ENCODE peak calls at places on chromosome 20, in five cellular contexts. U, P, W, K and H are unnamed samples.

GRCh38 chr20:42152570-42152969 is 534.4 kb upstream of the CHD6 start:
- DNase-seq in P (no peak), K (no peak), U (no peak), W (no peak), H (no peak)

GRCh38 chr20:24650091-24650490 is 180.7 kb downstream of the SYNDIG1 start:
- DNase-seq in U (peak), P (no peak), W (no peak), K (no peak), H (peak)

GRCh38 chr20:47790032-47790965 is 5.0 kb upstream of the SULF2 start:
- DNase-seq in U (peak), P (no peak), W (peak), K (no peak), H (peak)

GRCh38 chr20:23449400-23449799 is 3.3 kb downstream of the CST11 start:
- DNase-seq in U (no peak), W (no peak), K (no peak), P (no peak), H (peak)

GRCh38 chr20:33162753-33163152 is 5.2 kb upstream of the BPIFA2 start:
- DNase-seq in W (no peak), U (no peak), P (no peak), K (no peak), H (no peak)

GRCh38 chr20:59210186-59210585 is 46.6 kb downstream of the ZNF831 start:
- DNase-seq in K (no peak), U (no peak), P (no peak), W (no peak), H (no peak)

GRCh38 chr20:25486377-25486776 is 78.9 kb downstream of the GINS1 start:
- DNase-seq in W (no peak), K (no peak), U (no peak), P (no peak), H (peak)

GRCh38 chr20:14948416-14948815 is 611.0 kb upstream of the FLRT3 start:
- DNase-seq in U (no peak), P (no peak), W (no peak), K (no peak), H (no peak)

GRCh38 chr20:32896521-32897280 is 38.0 kb downstream of the EFCAB8 start:
- DNase-seq in U (no peak), P (no peak), K (no peak), W (no peak), H (no peak)

GRCh38 chr20:53896647-53897046 is 173.7 kb downstream of the BCAS1 start:
- DNase-seq in K (no peak), W (no peak), P (no peak), U (no peak), H (no peak)

GRCh38 chr20:52987295-52987694 is 15.1 kb downstream of the TSHZ2 start:
- DNase-seq in K (no peak), W (no peak), U (no peak), P (no peak), H (no peak)

GRCh38 chr20:1423625-1424106 is 30.8 kb upstream of the FKBP1A start:
- DNase-seq in W (no peak), P (peak), K (peak), U (peak), H (peak)

GRCh38 chr20:37841991-37842390 is 60.9 kb upstream of the VSTM2L start:
- DNase-seq in P (no peak), U (no peak), W (no peak), K (peak), H (no peak)

GRCh38 chr20:43438578-43439316 is 18.9 kb upstream of the SRSF6 start:
- DNase-seq in U (no peak), P (no peak), K (no peak), W (no peak), H (no peak)

DNA sequence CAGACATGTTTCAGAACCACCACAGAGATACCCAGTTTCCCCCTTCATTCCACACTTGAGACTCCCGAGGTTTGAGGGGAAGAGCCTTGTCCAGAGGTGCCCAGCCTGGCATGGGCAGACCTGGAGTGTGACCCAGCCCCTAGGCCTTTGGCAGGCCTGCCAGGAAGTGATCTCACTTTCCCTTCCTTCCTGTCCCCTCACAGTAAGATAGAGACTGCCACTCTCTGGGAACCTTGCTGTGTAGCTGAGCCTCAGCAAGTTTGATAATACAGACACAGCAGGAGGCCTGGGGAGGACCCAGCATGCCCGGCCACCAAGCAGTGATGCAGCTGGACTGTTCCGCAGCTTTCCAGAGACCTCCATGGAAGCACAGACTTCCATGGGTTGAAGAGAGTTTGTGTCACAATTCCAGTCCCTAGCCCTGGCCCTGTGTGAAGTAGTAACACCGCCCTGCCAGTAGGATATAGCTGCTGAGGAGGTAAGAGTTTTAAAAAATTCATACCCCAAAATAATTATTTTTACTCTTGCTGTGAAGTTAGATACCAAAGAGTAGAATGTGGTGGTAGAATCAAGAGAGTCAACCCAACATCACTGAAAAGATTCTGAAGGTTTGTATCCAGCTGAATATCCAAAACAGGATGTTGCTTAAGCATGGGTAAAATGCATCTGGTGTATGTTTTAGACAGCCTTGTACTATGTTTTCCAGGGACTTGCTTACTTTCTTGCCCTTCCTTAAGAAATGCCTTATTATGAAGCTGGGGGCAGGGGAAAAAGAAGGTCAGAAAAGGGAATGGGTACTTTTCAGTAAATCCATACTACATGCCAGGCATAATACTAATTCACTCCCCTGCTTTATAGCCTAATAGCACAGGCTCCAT is 16.3 kb downstream of the PKIG start:
- DNase-seq in K (no peak), W (peak), U (no peak), P (no peak), H (peak)
- H3K4me3 ChIP-seq in K (no peak), W (no peak), U (no peak), P (no peak), H (no peak)

DNA sequence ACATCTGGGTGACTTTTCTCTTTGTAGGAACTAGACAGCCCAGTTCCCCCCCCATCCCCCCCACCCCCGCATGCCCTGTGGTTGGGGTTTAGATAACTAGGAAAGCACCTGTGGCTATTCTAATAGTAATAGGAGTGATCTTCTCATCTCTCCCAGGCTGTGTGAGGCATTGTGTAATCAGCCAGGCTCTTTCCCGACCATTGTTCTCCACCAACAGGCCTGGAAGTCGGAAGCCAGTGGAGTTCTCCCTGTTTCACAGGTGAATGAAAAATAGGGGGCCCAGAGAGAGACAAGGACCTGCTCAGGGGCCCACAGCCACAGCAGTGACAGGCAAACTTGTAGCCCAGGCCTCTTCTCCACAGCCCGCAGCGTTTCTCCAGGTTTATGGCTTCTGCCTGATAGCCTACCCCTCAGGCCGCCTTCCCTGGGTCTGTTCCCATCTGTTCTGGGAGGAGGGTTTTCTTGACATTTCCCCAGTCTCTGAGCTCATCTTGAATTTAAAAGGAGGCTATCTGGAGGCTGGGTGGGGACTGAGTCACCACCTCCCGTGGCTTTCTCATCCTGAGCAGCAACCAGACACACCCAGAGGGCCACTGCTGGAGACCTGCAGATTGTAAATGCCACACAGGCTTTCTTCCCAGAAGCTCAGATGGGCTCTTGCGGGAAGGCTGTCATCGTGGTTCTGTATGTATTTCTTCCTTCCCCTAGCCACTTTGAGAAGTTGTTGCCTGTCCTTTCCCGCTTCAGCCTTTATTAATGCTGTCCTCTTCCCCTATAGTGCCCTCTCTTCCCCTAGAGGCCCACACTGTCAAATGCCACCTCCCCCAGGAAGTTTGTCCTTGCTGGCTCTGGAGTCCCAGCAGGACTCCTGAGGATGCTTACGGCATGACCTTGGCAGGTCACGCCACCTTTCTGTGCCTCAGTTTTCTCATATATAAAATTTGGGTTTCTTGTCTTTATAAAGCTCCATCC is 75.9 kb upstream of the MYL9 start:
- DNase-seq in K (no peak), W (peak), P (no peak), U (peak), H (peak)
- H3K4me3 ChIP-seq in K (no peak), W (no peak), P (no peak), U (peak), H (peak)

GRCh38 chr20:34388000-34388399 is 24.9 kb downstream of the ITCH start:
- DNase-seq in K (no peak), W (no peak), P (no peak), U (no peak), H (no peak)

GRCh38 chr20:34388678-34389077 is 25.6 kb downstream of the ITCH start:
- DNase-seq in K (no peak), P (no peak), W (no peak), U (no peak), H (no peak)

GRCh38 chr20:34385464-34385863 is 22.4 kb downstream of the ITCH start:
- DNase-seq in W (no peak), P (no peak), K (no peak), U (no peak), H (no peak)

GRCh38 chr20:34389206-34389953 is 26.3 kb downstream of the ITCH start:
- DNase-seq in U (no peak), P (no peak), W (no peak), K (no peak), H (peak)

GRCh38 chr20:34390769-34391447 is 27.8 kb downstream of the ITCH start:
- DNase-seq in W (peak), U (peak), K (no peak), P (no peak), H (peak)
- H3K4me3 ChIP-seq in W (no peak), U (no peak), K (no peak), P (no peak), H (no peak)

DNA sequence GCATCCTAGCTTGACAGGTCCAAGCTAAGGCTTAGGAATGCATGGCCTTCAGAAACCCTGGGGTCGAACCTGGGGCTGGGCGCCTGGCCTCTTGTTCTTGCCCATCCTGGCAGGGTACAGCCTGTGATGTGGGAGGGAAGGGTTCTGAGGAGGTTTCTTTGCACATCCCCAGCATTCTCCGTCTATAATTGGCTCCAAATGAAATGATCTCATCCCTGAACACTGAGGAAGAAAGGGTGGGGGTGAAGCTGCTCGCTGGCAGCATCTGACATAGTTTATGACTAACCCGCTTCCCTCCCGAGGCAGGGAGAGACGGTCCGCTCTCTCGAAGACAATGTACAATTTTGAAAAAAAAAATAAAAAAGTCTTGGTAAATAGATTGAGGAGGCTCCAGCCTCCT is 67.1 kb upstream of the ZNFX1 start:
- DNase-seq in P (no peak), K (no peak), W (peak), U (peak), H (peak)
- H3K4me3 ChIP-seq in P (no peak), K (no peak), W (no peak), U (peak), H (peak)

DNA sequence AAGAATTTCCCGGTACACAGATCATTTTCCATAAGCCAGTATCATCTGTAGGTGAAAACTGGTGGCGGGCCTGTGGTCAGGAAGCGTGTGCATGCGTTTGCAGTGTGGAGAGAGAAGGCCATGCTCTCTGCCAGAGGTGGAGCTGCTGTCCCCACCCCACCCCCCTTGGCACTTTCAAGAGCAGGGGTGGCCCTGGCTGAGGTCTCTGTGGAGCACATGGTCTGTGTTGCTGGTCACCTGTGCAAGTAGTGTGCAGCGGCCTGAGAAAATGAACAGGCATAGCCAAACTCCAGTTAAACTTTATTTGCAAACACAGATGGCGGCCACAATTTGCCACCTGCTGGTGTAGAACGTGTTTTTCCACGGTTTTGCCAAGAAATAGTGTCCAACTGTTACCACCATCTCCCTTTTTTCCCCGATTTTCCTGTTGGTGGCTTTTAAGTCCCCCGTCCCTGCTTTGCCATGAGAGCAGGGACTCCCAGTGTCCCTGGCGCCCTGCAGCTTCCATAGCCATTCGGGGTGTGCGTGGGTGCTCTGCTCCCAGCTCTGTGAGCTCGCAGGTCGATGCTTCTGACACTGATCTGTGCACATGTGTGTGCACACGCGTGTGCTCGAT is 2.5 kb downstream of the ADRM1 start:
- DNase-seq in K (no peak), W (no peak), P (peak), U (no peak), H (no peak)
- H3K4me3 ChIP-seq in K (peak), W (no peak), P (no peak), U (peak), H (no peak)

GRCh38 chr20:13017883-13018535 is 9.2 kb downstream of the SPTLC3 start:
- DNase-seq in W (no peak), K (no peak), P (no peak), U (no peak), H (no peak)
- H3K4me3 ChIP-seq in W (no peak), K (no peak), P (no peak), U (no peak), H (no peak)

GRCh38 chr20:63015665-63016361 is 9.0 kb upstream of the BHLHE23 start:
- DNase-seq in U (no peak), K (no peak), W (no peak), P (no peak), H (no peak)

GRCh38 chr20:63014287-63014686 is 7.5 kb upstream of the BHLHE23 start:
- DNase-seq in K (no peak), W (no peak), U (no peak), P (no peak), H (no peak)

GRCh38 chr20:63014710-63015109 is 7.9 kb upstream of the BHLHE23 start:
- DNase-seq in K (peak), W (no peak), U (no peak), P (no peak), H (no peak)

GRCh38 chr20:63016514-63017075 is 9.8 kb upstream of the BHLHE23 start:
- DNase-seq in P (no peak), K (no peak), U (no peak), W (no peak), H (no peak)

GRCh38 chr20:63015147-63015664 is 8.4 kb upstream of the BHLHE23 start:
- DNase-seq in U (no peak), W (no peak), P (no peak), K (no peak), H (no peak)
- H3K4me3 ChIP-seq in U (no peak), W (no peak), P (no peak), K (peak), H (no peak)